ENCODE peak calls at places on chromosome 12, in ten cellular contexts. N is heart right ventricle, G is heart left ventricle, Z is HCT116, W is A549, S is neural progenitor cell, K is MM.1S, R is pancreas, C is tibial nerve, Y is right lobe of liver. D is an unnamed sample.

GRCh38 chr12:3803865-3804472 is 51.1 kb upstream of the CRACR2A start:
- DNase-seq in N (peak; percentile 67), G (peak; percentile 69), Z (peak; percentile 64), W (peak; percentile 79), S (peak; percentile 82), K (peak; percentile 72), R (peak; percentile 76), C (peak; percentile 66), Y (peak; percentile 73), D (peak; percentile 75)

GRCh38 chr12:24008166-24008565 is 58.7 kb upstream of the SOX5 start:
- DNase-seq in N (no peak), G (no peak), Z (no peak), W (no peak), S (no peak), K (no peak), R (no peak), C (no peak), Y (no peak), D (no peak)

GRCh38 chr12:63149884-63150254 is 1.1 kb downstream of the AVPR1A start:
- DNase-seq in N (peak; percentile 3), G (no peak), Z (no peak), W (no peak), S (peak; percentile 17), K (no peak), R (peak; percentile 54), C (no peak), Y (peak; percentile 39), D (no peak)

GRCh38 chr12:116692605-116693004 is 45.3 kb downstream of the SPRING1 start:
- DNase-seq in N (no peak), G (no peak), Z (no peak), W (no peak), S (no peak), K (no peak), R (no peak), C (no peak), Y (no peak), D (no peak)

GRCh38 chr12:18546399-18546798 is 191.4 kb downstream of the PLCZ1 start:
- DNase-seq in N (no peak), G (no peak), Z (no peak), W (peak; percentile 7), S (no peak), K (no peak), R (no peak), C (no peak), Y (no peak), D (no peak)

GRCh38 chr12:111304642-111305071 is 64.2 kb downstream of the PHETA1 start:
- DNase-seq in N (no peak), G (no peak), Z (peak; percentile 52), W (peak; percentile 69), S (peak; percentile 22), K (peak; percentile 10), R (no peak), C (no peak), Y (no peak), D (no peak)

GRCh38 chr12:15265868-15266267 is 44.7 kb upstream of the RERG start:
- DNase-seq in N (no peak), G (no peak), Z (no peak), W (peak; percentile 6), S (no peak), K (no peak), R (no peak), C (no peak), Y (no peak), D (no peak)

GRCh38 chr12:108839011-108839889 is 18.1 kb downstream of the SSH1 start:
- DNase-seq in N (peak; percentile 66), G (peak; percentile 73), Z (no peak), W (no peak), S (no peak), K (no peak), R (no peak), C (peak; percentile 32), Y (no peak), D (no peak)

DNA sequence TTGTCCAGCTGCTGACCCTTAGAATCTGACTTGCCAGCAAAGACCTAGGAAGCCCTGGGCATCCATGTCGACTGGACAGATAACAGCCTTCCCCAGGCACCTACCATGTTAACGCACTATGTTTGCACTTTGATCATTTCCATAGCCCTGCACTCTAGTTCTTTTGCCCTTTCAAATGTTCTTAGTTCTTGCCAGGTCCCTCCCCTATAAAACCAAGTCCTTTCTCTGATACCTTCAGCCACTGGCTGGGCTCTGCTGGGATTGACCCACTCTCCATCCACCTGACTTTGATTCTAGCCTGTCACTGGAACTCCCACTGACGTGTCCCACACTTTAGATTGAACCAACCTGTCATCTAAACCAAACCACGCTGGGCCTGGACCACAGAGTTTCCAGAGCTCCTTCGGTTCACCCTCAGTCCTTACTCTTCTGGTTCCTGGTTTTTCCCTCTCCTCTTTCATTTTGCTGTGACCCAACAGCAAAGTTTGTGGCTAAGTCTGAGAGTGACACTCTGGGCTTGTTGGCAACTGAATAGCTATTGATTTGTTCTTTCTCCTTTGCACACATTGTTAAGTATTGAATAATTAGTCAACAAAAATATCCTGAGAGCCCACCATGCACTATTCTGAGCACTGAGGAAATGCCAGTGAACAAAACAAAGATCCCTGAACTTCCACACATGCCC is 51.8 kb upstream of the STK38L start:
- DNase-seq in N (no peak), G (no peak), Z (no peak), W (no peak), S (no peak), K (no peak), R (no peak), C (no peak), Y (no peak), D (no peak)
- H3K27ac ChIP-seq in N (peak overlapping the region; percentile 8), G (peak overlapping the region; percentile 88), Z (no peak overlapping the region), W (no peak overlapping the region), S (no peak overlapping the region), K (no peak overlapping the region), R (peak overlapping the region; percentile 53), C (peak overlapping the region; percentile 33), Y (peak overlapping the region; percentile 76), D (no peak overlapping the region)

GRCh38 chr12:77325505-77325904 is 260.1 kb upstream of the E2F7 start:
- DNase-seq in N (no peak), G (no peak), Z (no peak), W (no peak), S (peak; percentile 62), K (no peak), R (peak; percentile 57), C (no peak), Y (peak; percentile 18), D (peak; percentile 47)

GRCh38 chr12:77328326-77328725 is 263.0 kb upstream of the E2F7 start:
- DNase-seq in N (no peak), G (no peak), Z (no peak), W (no peak), S (no peak), K (no peak), R (no peak), C (no peak), Y (no peak), D (no peak)

GRCh38 chr12:77323778-77324415 is 258.5 kb upstream of the E2F7 start:
- DNase-seq in N (no peak), G (no peak), Z (no peak), W (no peak), S (no peak), K (no peak), R (no peak), C (no peak), Y (no peak), D (no peak)

GRCh38 chr12:77324416-77324762 is 259.0 kb upstream of the E2F7 start:
- DNase-seq in N (no peak), G (no peak), Z (no peak), W (no peak), S (no peak), K (no peak), R (no peak), C (no peak), Y (no peak), D (no peak)

DNA sequence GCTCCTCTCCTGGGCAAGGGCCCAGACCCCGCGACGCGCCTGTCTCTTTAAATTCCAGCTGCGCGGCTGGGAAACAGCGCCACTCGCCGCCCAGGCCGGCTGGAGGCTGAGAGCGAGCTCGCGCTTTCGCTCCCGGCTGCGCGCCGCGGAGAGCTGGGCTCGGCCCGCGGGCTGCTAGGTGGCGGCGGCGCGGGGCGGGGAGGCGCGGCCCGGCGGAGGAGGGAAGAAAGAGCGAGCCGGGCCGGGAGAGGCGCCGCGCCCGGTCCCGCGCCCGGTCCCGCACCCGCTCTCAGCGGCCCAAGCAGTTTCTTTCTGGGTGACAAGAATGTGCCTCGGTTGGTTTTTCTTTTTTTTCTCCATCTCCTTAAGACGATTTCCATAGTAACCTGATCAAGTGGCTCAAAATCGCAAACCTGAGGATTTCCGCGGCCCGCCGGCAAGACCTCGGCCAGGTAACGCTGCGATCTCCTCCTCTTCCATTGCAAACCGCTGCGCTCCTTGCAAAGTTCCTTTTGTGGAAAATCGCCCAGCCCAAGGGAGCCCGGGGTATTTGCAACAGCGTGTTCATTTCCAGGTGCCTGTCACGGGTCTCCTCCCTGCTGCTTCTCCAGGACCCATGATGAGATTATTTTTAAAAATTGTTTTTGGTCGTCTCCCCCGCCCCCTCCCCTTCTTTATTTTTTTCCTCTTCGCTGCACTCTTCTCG is 259.5 kb upstream of the E2F7 start:
- DNase-seq in N (peak; percentile 62), G (peak; percentile 77), Z (peak; percentile 40), W (peak; percentile 68), S (peak; percentile 94), K (peak; percentile 83), R (peak; percentile 91), C (peak; percentile 53), Y (peak; percentile 76), D (peak; percentile 81)
- TF ChIP-seq CTCF in N (peak; percentile 45), G (peak; percentile 9), Z (peak; percentile 52), W (peak; percentile 68), S (peak; percentile 57), K (peak; percentile 53), R (peak; percentile 22), C (peak; percentile 46), Y (peak; percentile 63), D (peak; percentile 71)

DNA sequence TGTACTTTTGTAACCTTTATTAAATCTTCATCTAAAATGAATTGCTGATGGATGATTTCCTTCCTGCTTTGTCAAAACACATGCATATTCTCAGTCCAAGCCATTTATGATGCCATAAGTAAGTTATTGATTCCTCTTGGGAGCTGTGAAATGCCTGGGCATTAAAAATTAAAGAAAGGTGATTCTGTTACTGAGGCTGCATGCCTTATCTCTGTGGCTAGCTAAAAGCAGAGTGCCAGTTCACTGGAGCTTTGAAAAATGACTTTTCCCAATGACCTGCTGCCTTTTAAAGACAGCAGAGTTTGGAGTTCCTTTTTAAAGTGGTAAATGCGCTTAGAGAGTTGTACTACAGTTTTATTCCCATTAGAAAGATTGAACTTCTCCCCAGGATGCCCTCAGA is 152.1 kb downstream of the TMTC2 start:
- DNase-seq in N (no peak), G (no peak), Z (no peak), W (no peak), S (no peak), K (no peak), R (no peak), C (no peak), Y (no peak), D (no peak)
- H3K27ac ChIP-seq in N (no peak overlapping the region), G (no peak overlapping the region), Z (no peak overlapping the region), W (no peak overlapping the region), S (no peak overlapping the region), K (no peak overlapping the region), R (no peak overlapping the region), C (no peak overlapping the region), Y (no peak overlapping the region), D (peak overlapping the region; percentile 91)

GRCh38 chr12:31324845-31325523 is 966 bp downstream of the SINHCAF start:
- DNase-seq in N (peak; percentile 58), G (peak; percentile 55), Z (no peak), W (peak; percentile 59), S (peak; percentile 72), K (peak; percentile 51), R (peak; percentile 77), C (no peak), Y (peak; percentile 72), D (peak; percentile 32)

GRCh38 chr12:31322651-31323248 is 3.2 kb downstream of the SINHCAF start:
- DNase-seq in N (no peak), G (no peak), Z (no peak), W (peak; percentile 43), S (peak; percentile 33), K (no peak), R (no peak), C (no peak), Y (no peak), D (no peak)

GRCh38 chr12:31323466-31324115 is 2.4 kb downstream of the SINHCAF start:
- DNase-seq in N (peak; percentile 34), G (no peak), Z (no peak), W (peak; percentile 41), S (no peak), K (peak; percentile 12), R (no peak), C (no peak), Y (peak; percentile 56), D (no peak)

GRCh38 chr12:31325524-31325875 is 450 bp downstream of the SINHCAF start:
- DNase-seq in N (peak; percentile 4), G (no peak), Z (no peak), W (peak; percentile 19), S (no peak), K (peak; percentile 13), R (peak; percentile 74), C (peak; percentile 15), Y (no peak), D (peak; percentile 12)

DNA sequence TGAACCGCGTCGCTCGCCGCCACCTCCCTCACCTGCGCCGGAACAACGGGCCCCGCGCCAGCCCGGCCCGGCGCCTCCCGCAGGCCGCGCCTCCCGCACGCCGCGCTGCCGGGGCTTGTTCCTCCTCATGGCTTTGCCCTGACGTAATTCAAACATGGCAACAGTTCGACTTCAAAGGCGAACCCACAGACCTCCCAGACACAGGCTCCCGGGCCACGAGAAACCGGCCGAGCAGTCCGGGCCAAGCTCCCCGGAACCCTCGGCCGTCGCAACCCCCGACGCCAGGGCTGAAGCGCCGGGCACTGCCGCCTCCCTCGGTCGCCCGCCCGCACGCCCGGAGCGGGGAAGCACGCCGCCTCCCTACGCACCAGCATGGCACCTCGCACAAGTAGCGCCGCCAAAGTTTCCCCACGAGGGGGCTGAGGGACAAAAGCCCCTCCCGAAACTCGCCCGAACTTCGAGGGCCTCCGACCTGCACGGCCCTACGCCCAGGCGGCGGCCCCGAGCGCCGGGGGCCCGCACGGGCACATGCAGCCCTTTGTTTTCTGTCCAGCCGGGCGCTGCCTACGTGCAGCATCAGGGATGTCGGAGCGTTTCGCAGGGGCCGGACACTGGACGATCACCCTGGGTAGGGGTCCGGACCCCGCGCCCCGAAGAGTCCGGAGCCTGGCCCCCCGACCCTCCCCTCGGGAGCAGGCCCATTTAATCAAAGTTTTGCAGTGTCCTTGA is 1.7 kb downstream of the SINHCAF start:
- DNase-seq in N (peak; percentile 57), G (peak; percentile 67), Z (peak; percentile 63), W (peak; percentile 85), S (peak; percentile 77), K (peak; percentile 71), R (peak; percentile 89), C (peak; percentile 31), Y (peak; percentile 85), D (peak; percentile 61)
- TF ChIP-seq CTCF in N (no peak), G (no peak), Z (no peak), W (no peak), S (no peak), K (no peak), R (no peak), C (no peak), Y (no peak), D (no peak)

D was measured in dorsolateral prefrontal cortex.